ENCODE peak calls at places on chromosomes 7 and 10, in seven cellular contexts. R is mesenchymal stem cell, V is IMR-90, J is neuronal stem cell, O is H1, I is H9, P is trophoblast cell. E is an unnamed sample.

GRCh38 chr7:27183682-27184341 is 1.2 kb downstream of the HOXA11 start:
- DNase-seq in R (peak; percentile 55), V (no peak), J (no peak), O (peak; percentile 49), I (peak; percentile 29), P (peak; percentile 31), E (no peak)

GRCh38 chr10:51073461-51074237 is 638 bp upstream of the PRKG1 start:
- DNase-seq in R (peak; percentile 48), V (peak; percentile 31), J (peak; percentile 12), O (peak; percentile 76), I (peak; percentile 63), P (peak; percentile 55), E (peak; percentile 67)

GRCh38 chr7:103859699-103860098 is 129.8 kb downstream of the RELN start:
- DNase-seq in R (no peak), V (peak; percentile 35), J (no peak), O (no peak), I (no peak), P (peak; percentile 47), E (peak; percentile 41)

GRCh38 chr10:95508730-95509129 is 52.4 kb downstream of the SORBS1 start:
- DNase-seq in R (peak; percentile 19), V (peak; percentile 21), J (peak; percentile 37), O (no peak), I (no peak), P (peak; percentile 33), E (peak; percentile 85)

GRCh38 chr7:30931161-30931926 is 19.7 kb downstream of the AQP1 start:
- DNase-seq in R (peak; percentile 45), V (no peak), J (no peak), O (peak; percentile 37), I (no peak), P (peak; percentile 86), E (peak; percentile 51)

GRCh38 chr7:39310699-39311098 is 255.5 kb upstream of the YAE1 start:
- DNase-seq in R (no peak), V (no peak), J (no peak), O (no peak), I (peak; percentile 55), P (no peak), E (peak; percentile 53)

GRCh38 chr7:74604326-74605020 is 53.0 kb upstream of the GTF2I start:
- DNase-seq in R (no peak), V (no peak), J (no peak), O (no peak), I (no peak), P (no peak), E (no peak)

GRCh38 chr10:99427566-99428150 is 2.8 kb downstream of the GOT1 start:
- DNase-seq in R (no peak), V (no peak), J (no peak), O (no peak), I (no peak), P (no peak), E (no peak)

GRCh38 chr7:45178241-45179225 is 20.9 kb downstream of the RAMP3 start:
- DNase-seq in R (no peak), V (no peak), J (no peak), O (no peak), I (peak; percentile 63), P (no peak), E (peak; percentile 54)

GRCh38 chr7:40772096-40772495 is 637.3 kb downstream of the SUGCT start:
- DNase-seq in R (no peak), V (no peak), J (no peak), O (no peak), I (no peak), P (peak; percentile 10), E (no peak)

GRCh38 chr7:104040666-104041065 is 51.2 kb upstream of the RELN start:
- DNase-seq in R (no peak), V (no peak), J (no peak), O (no peak), I (no peak), P (no peak), E (peak; percentile 61)

GRCh38 chr10:11682267-11682683 is 59.9 kb upstream of the ECHDC3 start:
- DNase-seq in R (no peak), V (no peak), J (no peak), O (no peak), I (no peak), P (no peak), E (no peak)

GRCh38 chr10:30435068-30435422 is 1.1 kb downstream of the MAP3K8 start:
- DNase-seq in R (peak; percentile 83), V (peak; percentile 52), J (no peak), O (no peak), I (no peak), P (peak; percentile 69), E (peak; percentile 57)

GRCh38 chr7:84686373-84686772 is 491.8 kb upstream of the SEMA3A start:
- DNase-seq in R (no peak), V (no peak), J (no peak), O (no peak), I (no peak), P (no peak), E (no peak)

GRCh38 chr7:77580762-77581350 is 43.8 kb downstream of the PTPN12 start:
- DNase-seq in R (no peak), V (peak; percentile 66), J (no peak), O (no peak), I (no peak), P (peak; percentile 89), E (no peak)

GRCh38 chr7:130732980-130733865 is 784 bp downstream of the KLF14 start:
- DNase-seq in R (no peak), V (peak; percentile 1), J (no peak), O (peak; percentile 74), I (peak; percentile 61), P (peak; percentile 1), E (peak; percentile 44)

GRCh38 chr7:150787321-150788281 is 12.6 kb downstream of the TMEM176B start:
- DNase-seq in R (peak; percentile 18), V (no peak), J (no peak), O (no peak), I (no peak), P (peak; percentile 39), E (no peak)

GRCh38 chr10:16746856-16747255 is 70.4 kb downstream of the RSU1 start:
- DNase-seq in R (no peak), V (no peak), J (no peak), O (no peak), I (no peak), P (no peak), E (no peak)

GRCh38 chr7:133275008-133275407 is 22.1 kb downstream of the EXOC4 start:
- DNase-seq in R (no peak), V (no peak), J (no peak), O (no peak), I (no peak), P (no peak), E (peak; percentile 48)

GRCh38 chr7:99616359-99617186 is at the start of gene ZSCAN25:
- DNase-seq in R (peak; percentile 93), V (peak; percentile 92), J (peak; percentile 96), O (peak; percentile 94), I (peak; percentile 96), P (peak; percentile 96), E (peak; percentile 98)
- H3K18ac ChIP-seq in R (peak within 1 kb of the TSS; percentile 96), V (peak within 1 kb of the TSS; percentile 36), J (peak within 1 kb of the TSS; percentile 100), O (peak within 1 kb of the TSS; percentile 96), I (peak within 1 kb of the TSS; percentile 92), P (peak within 1 kb of the TSS; percentile 93), E (peak within 1 kb of the TSS; percentile 42)

GRCh38 chr10:113061054-113061430 is 111.0 kb downstream of the TCF7L2 start:
- DNase-seq in R (no peak), V (no peak), J (no peak), O (no peak), I (peak; percentile 14), P (no peak), E (no peak)
- H3K23ac ChIP-seq in R (no peak overlapping the region), V (no peak overlapping the region), J (no peak overlapping the region), O (no peak overlapping the region), I (no peak overlapping the region), P (no peak overlapping the region), E (peak overlapping the region; percentile 25)

GRCh38 chr10:28666751-28667467 is 10.4 kb upstream of the BAMBI start:
- DNase-seq in R (no peak), V (no peak), J (no peak), O (no peak), I (no peak), P (no peak), E (no peak)

GRCh38 chr10:28668363-28669226 is 8.7 kb upstream of the BAMBI start:
- DNase-seq in R (peak; percentile 56), V (no peak), J (no peak), O (peak; percentile 83), I (peak; percentile 77), P (peak; percentile 62), E (peak; percentile 93)

GRCh38 chr10:28674782-28675181 is 2.5 kb upstream of the BAMBI start:
- DNase-seq in R (no peak), V (no peak), J (no peak), O (no peak), I (no peak), P (no peak), E (no peak)

GRCh38 chr10:28664369-28664740 is 13.0 kb upstream of the BAMBI start:
- DNase-seq in R (peak; percentile 88), V (peak; percentile 79), J (no peak), O (no peak), I (no peak), P (peak; percentile 63), E (no peak)

GRCh38 chr10:28669227-28670173 is 7.8 kb upstream of the BAMBI start:
- DNase-seq in R (no peak), V (no peak), J (no peak), O (no peak), I (no peak), P (peak; percentile 39), E (peak; percentile 47)
- H3K27me3 ChIP-seq in R (peaks cover 35% of the 10 kb centered on the region), V (peaks cover 64% of the 10 kb centered on the region), J (peaks cover 35% of the 10 kb centered on the region), O (peaks cover 30% of the 10 kb centered on the region), I (peaks cover 2% of the 10 kb centered on the region), P (no peaks in the 10 kb centered on the region), E (no peaks in the 10 kb centered on the region)

DNA sequence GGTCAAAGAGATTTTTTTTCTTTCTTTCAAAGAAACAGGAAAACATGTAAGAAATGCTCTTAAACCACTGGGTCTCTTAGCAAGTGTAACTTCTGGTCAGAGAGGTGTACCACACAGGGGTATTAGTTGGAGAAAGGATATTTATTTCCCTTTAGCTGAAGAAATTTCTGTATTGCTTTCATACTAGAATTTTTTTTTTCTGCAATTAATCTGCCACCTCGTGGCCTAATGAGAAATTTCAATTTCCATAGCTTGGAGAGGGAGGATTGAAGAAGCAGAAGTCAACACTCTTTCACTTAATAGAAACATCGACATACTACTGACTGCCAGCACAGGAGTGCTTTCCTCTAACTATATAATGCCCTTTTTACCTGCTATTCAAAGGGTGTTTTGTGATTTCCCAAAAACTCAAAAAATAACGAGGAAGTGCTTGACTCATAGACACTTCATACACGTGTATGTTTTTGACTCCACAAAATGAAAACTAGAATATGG is 177.6 kb upstream of the NAMPT start:
- DNase-seq in R (peak; percentile 62), V (peak; percentile 52), J (no peak), O (no peak), I (no peak), P (peak; percentile 62), E (peak; percentile 23)
- H3K18ac ChIP-seq in R (no peak overlapping the region), V (no peak overlapping the region), J (no peak overlapping the region), O (no peak overlapping the region), I (no peak overlapping the region), P (no peak overlapping the region), E (no peak overlapping the region)

GRCh38 chr10:120372917-120373316 is 84.1 kb upstream of the PLPP4 start:
- DNase-seq in R (no peak), V (no peak), J (no peak), O (no peak), I (no peak), P (no peak), E (no peak)
- H3K23ac ChIP-seq in R (no peak overlapping the region), V (no peak overlapping the region), J (no peak overlapping the region), O (no peak overlapping the region), I (no peak overlapping the region), P (no peak overlapping the region), E (no peak overlapping the region)

GRCh38 chr7:126589068-126589684 is 663.6 kb downstream of the GRM8 start:
- DNase-seq in R (no peak), V (no peak), J (no peak), O (no peak), I (no peak), P (peak; percentile 78), E (no peak)
- H3K27me3 ChIP-seq in R (no peaks in the 10 kb centered on the region), V (no peaks in the 10 kb centered on the region), J (no peaks in the 10 kb centered on the region), O (no peaks in the 10 kb centered on the region), I (no peaks in the 10 kb centered on the region), P (no peaks in the 10 kb centered on the region), E (no peaks in the 10 kb centered on the region)

E was measured in mesendoderm.